ENCODE peak calls at places on chromosomes 16 and 17, in nine cellular contexts. One of them, this sample, is unnamed.

GRCh38 chr16:73125860-73126259 is 77.9 kb upstream of the ZFHX3 start:
- DNase-seq in activated T-cell treated with anti-CD3 and anti-CD28 coated beads, Interleukin-2, amount 50 U/mL, for 1 hour: no peak
- DNase-seq in BJ: peak
- DNase-seq in activated CD8-positive, alpha-beta memory T cell treated with anti-CD3 and anti-CD28 coated beads for 24 hours: no peak
- DNase-seq in T-cell: no peak
- DNase-seq in H54: peak
- DNase-seq in MV-4-11: peak
- DNase-seq in NCI-H524 treated with DMSO at 0.1 percent for 48 hours: no peak
- DNase-seq in fibroblast of pulmonary artery: peak
- DNase-seq in this sample: no peak

GRCh38 chr17:418421-418751 is 65.8 kb upstream of the RPH3AL start:
- DNase-seq in activated T-cell treated with anti-CD3 and anti-CD28 coated beads, Interleukin-2, amount 50 U/mL, for 1 hour: peak
- DNase-seq in BJ: no peak
- DNase-seq in activated CD8-positive, alpha-beta memory T cell treated with anti-CD3 and anti-CD28 coated beads for 24 hours: peak
- DNase-seq in T-cell: peak
- DNase-seq in H54: no peak
- DNase-seq in MV-4-11: peak
- DNase-seq in NCI-H524 treated with DMSO at 0.1 percent for 48 hours: no peak
- DNase-seq in fibroblast of pulmonary artery: no peak
- DNase-seq in this sample: no peak

GRCh38 chr17:17824780-17825614 is 11.8 kb downstream of the SREBF1 start:
- DNase-seq in activated T-cell treated with anti-CD3 and anti-CD28 coated beads, Interleukin-2, amount 50 U/mL, for 1 hour: no peak
- DNase-seq in BJ: no peak
- DNase-seq in activated CD8-positive, alpha-beta memory T cell treated with anti-CD3 and anti-CD28 coated beads for 24 hours: no peak
- DNase-seq in T-cell: no peak
- DNase-seq in H54: no peak
- DNase-seq in MV-4-11: no peak
- DNase-seq in NCI-H524 treated with DMSO at 0.1 percent for 48 hours: no peak
- DNase-seq in fibroblast of pulmonary artery: no peak
- DNase-seq in this sample: no peak

GRCh38 chr17:37746617-37747016 is 1.8 kb upstream of the HNF1B start:
- DNase-seq in activated T-cell treated with anti-CD3 and anti-CD28 coated beads, Interleukin-2, amount 50 U/mL, for 1 hour: no peak
- DNase-seq in BJ: no peak
- DNase-seq in activated CD8-positive, alpha-beta memory T cell treated with anti-CD3 and anti-CD28 coated beads for 24 hours: no peak
- DNase-seq in T-cell: no peak
- DNase-seq in H54: no peak
- DNase-seq in MV-4-11: no peak
- DNase-seq in NCI-H524 treated with DMSO at 0.1 percent for 48 hours: no peak
- DNase-seq in fibroblast of pulmonary artery: no peak
- DNase-seq in this sample: no peak

GRCh38 chr16:53753431-53753830 is 49.5 kb downstream of the FTO start:
- DNase-seq in activated T-cell treated with anti-CD3 and anti-CD28 coated beads, Interleukin-2, amount 50 U/mL, for 1 hour: no peak
- DNase-seq in BJ: no peak
- DNase-seq in activated CD8-positive, alpha-beta memory T cell treated with anti-CD3 and anti-CD28 coated beads for 24 hours: no peak
- DNase-seq in T-cell: no peak
- DNase-seq in H54: no peak
- DNase-seq in MV-4-11: no peak
- DNase-seq in NCI-H524 treated with DMSO at 0.1 percent for 48 hours: no peak
- DNase-seq in fibroblast of pulmonary artery: no peak
- DNase-seq in this sample: no peak

GRCh38 chr17:76544123-76544915 is 4.5 kb downstream of the PRCD start:
- DNase-seq in activated T-cell treated with anti-CD3 and anti-CD28 coated beads, Interleukin-2, amount 50 U/mL, for 1 hour: no peak
- DNase-seq in BJ: no peak
- DNase-seq in activated CD8-positive, alpha-beta memory T cell treated with anti-CD3 and anti-CD28 coated beads for 24 hours: no peak
- DNase-seq in T-cell: no peak
- DNase-seq in H54: no peak
- DNase-seq in MV-4-11: peak
- DNase-seq in NCI-H524 treated with DMSO at 0.1 percent for 48 hours: no peak
- DNase-seq in fibroblast of pulmonary artery: no peak
- DNase-seq in this sample: peak

GRCh38 chr16:67372664-67373063 is 20.6 kb downstream of the TPPP3 start:
- DNase-seq in activated T-cell treated with anti-CD3 and anti-CD28 coated beads, Interleukin-2, amount 50 U/mL, for 1 hour: no peak
- DNase-seq in BJ: no peak
- DNase-seq in activated CD8-positive, alpha-beta memory T cell treated with anti-CD3 and anti-CD28 coated beads for 24 hours: no peak
- DNase-seq in T-cell: no peak
- DNase-seq in H54: no peak
- DNase-seq in MV-4-11: peak
- DNase-seq in NCI-H524 treated with DMSO at 0.1 percent for 48 hours: no peak
- DNase-seq in fibroblast of pulmonary artery: peak
- DNase-seq in this sample: peak

GRCh38 chr16:87877942-87878507 is 8.7 kb upstream of the SLC7A5 start:
- DNase-seq in activated T-cell treated with anti-CD3 and anti-CD28 coated beads, Interleukin-2, amount 50 U/mL, for 1 hour: peak
- DNase-seq in BJ: no peak
- DNase-seq in activated CD8-positive, alpha-beta memory T cell treated with anti-CD3 and anti-CD28 coated beads for 24 hours: peak
- DNase-seq in T-cell: no peak
- DNase-seq in H54: no peak
- DNase-seq in MV-4-11: no peak
- DNase-seq in NCI-H524 treated with DMSO at 0.1 percent for 48 hours: no peak
- DNase-seq in fibroblast of pulmonary artery: no peak
- DNase-seq in this sample: no peak

GRCh38 chr17:41710472-41711090 is 1.6 kb upstream of the GAST start:
- DNase-seq in activated T-cell treated with anti-CD3 and anti-CD28 coated beads, Interleukin-2, amount 50 U/mL, for 1 hour: no peak
- DNase-seq in BJ: no peak
- DNase-seq in activated CD8-positive, alpha-beta memory T cell treated with anti-CD3 and anti-CD28 coated beads for 24 hours: no peak
- DNase-seq in T-cell: no peak
- DNase-seq in H54: peak
- DNase-seq in MV-4-11: peak
- DNase-seq in NCI-H524 treated with DMSO at 0.1 percent for 48 hours: no peak
- DNase-seq in fibroblast of pulmonary artery: peak
- DNase-seq in this sample: peak

GRCh38 chr17:20202141-20202574 is 193.0 kb downstream of the SPECC1 start:
- DNase-seq in activated T-cell treated with anti-CD3 and anti-CD28 coated beads, Interleukin-2, amount 50 U/mL, for 1 hour: no peak
- DNase-seq in BJ: no peak
- DNase-seq in activated CD8-positive, alpha-beta memory T cell treated with anti-CD3 and anti-CD28 coated beads for 24 hours: no peak
- DNase-seq in T-cell: no peak
- DNase-seq in H54: no peak
- DNase-seq in MV-4-11: no peak
- DNase-seq in NCI-H524 treated with DMSO at 0.1 percent for 48 hours: no peak
- DNase-seq in fibroblast of pulmonary artery: no peak
- DNase-seq in this sample: no peak

GRCh38 chr17:58391302-58391984 is 25.9 kb downstream of the RNF43 start:
- DNase-seq in activated T-cell treated with anti-CD3 and anti-CD28 coated beads, Interleukin-2, amount 50 U/mL, for 1 hour: no peak
- DNase-seq in BJ: no peak
- DNase-seq in activated CD8-positive, alpha-beta memory T cell treated with anti-CD3 and anti-CD28 coated beads for 24 hours: no peak
- DNase-seq in T-cell: no peak
- DNase-seq in H54: peak
- DNase-seq in MV-4-11: no peak
- DNase-seq in NCI-H524 treated with DMSO at 0.1 percent for 48 hours: no peak
- DNase-seq in fibroblast of pulmonary artery: peak
- DNase-seq in this sample: no peak

GRCh38 chr17:71068351-71068750 is 899.0 kb downstream of the KCNJ2 start:
- DNase-seq in activated T-cell treated with anti-CD3 and anti-CD28 coated beads, Interleukin-2, amount 50 U/mL, for 1 hour: no peak
- DNase-seq in BJ: no peak
- DNase-seq in activated CD8-positive, alpha-beta memory T cell treated with anti-CD3 and anti-CD28 coated beads for 24 hours: no peak
- DNase-seq in T-cell: no peak
- DNase-seq in H54: no peak
- DNase-seq in MV-4-11: no peak
- DNase-seq in NCI-H524 treated with DMSO at 0.1 percent for 48 hours: no peak
- DNase-seq in fibroblast of pulmonary artery: no peak
- DNase-seq in this sample: no peak